ENCODE peak calls at places on chromosomes 6 and 20, in five cellular contexts. T, D, M, I and V are unnamed samples.

GRCh38 chr6:77463881-77464867 is 883 bp upstream of the HTR1B start:
- DNase-seq in I (no peak), M (peak), D (no peak), T (no peak), V (no peak)

GRCh38 chr6:142297996-142298753 is 3.6 kb upstream of the ADGRG6 start:
- DNase-seq in D (no peak), I (peak), M (no peak), T (peak), V (no peak)

GRCh38 chr20:6886065-6886729 is 118.7 kb downstream of the BMP2 start:
- DNase-seq in T (no peak), M (peak), I (no peak), D (peak), V (no peak)

GRCh38 chr6:38054526-38054925 is 235.0 kb downstream of the ZFAND3 start:
- DNase-seq in I (no peak), M (no peak), D (no peak), T (no peak), V (no peak)

GRCh38 chr20:24332956-24333355 is 136.5 kb upstream of the SYNDIG1 start:
- DNase-seq in I (no peak), M (no peak), D (no peak), T (no peak), V (no peak)

GRCh38 chr6:127618729-127619128 is 41.8 kb downstream of the C6orf58 start:
- DNase-seq in D (no peak), T (peak), M (no peak), I (no peak), V (no peak)

GRCh38 chr6:44985006-44985405 is 343.1 kb upstream of the RUNX2 start:
- DNase-seq in T (no peak), M (no peak), D (no peak), I (no peak), V (no peak)

GRCh38 chr20:14055127-14055742 is 59.9 kb downstream of the MACROD2 start:
- DNase-seq in T (peak), D (peak), I (peak), M (peak), V (peak)

GRCh38 chr6:75266716-75267291 is 17.8 kb downstream of the TMEM30A start:
- DNase-seq in D (no peak), T (peak), M (peak), I (no peak), V (no peak)

GRCh38 chr6:112883095-112883494 is 536.0 kb downstream of the RFPL4B start:
- DNase-seq in D (no peak), T (peak), M (no peak), I (no peak), V (no peak)

GRCh38 chr20:54680872-54681297 is 205.5 kb downstream of the DOK5 start:
- DNase-seq in I (no peak), M (peak), D (peak), T (peak), V (peak)

GRCh38 chr6:105369145-105369544 is 33.7 kb downstream of the PREP start:
- DNase-seq in D (no peak), I (no peak), T (no peak), M (no peak), V (no peak)

GRCh38 chr6:2770171-2770570 is 5.0 kb downstream of the WRNIP1 start:
- DNase-seq in I (no peak), M (peak), T (no peak), D (no peak), V (peak)

GRCh38 chr20:32190608-32191415 is 16.7 kb downstream of the PLAGL2 start:
- DNase-seq in D (no peak), I (no peak), T (no peak), M (no peak), V (no peak)

GRCh38 chr20:32189691-32190607 is 17.6 kb downstream of the PLAGL2 start:
- DNase-seq in T (peak), M (peak), I (no peak), D (no peak), V (no peak)

GRCh38 chr20:32191422-32191821 is 16.1 kb downstream of the PLAGL2 start:
- DNase-seq in I (no peak), D (no peak), T (no peak), M (no peak), V (no peak)

GRCh38 chr20:32191873-32192272 is 15.7 kb downstream of the PLAGL2 start:
- DNase-seq in T (peak), D (no peak), M (no peak), I (no peak), V (no peak)

GRCh38 chr20:32192698-32193097 is 14.8 kb downstream of the PLAGL2 start:
- DNase-seq in T (no peak), M (no peak), I (no peak), D (no peak), V (no peak)
- H3K4me3 ChIP-seq in T (no peak), M (no peak), I (no peak), D (no peak), V (no peak)

GRCh38 chr6:52571099-52571755 is 5.6 kb downstream of the TRAM2 start:
- DNase-seq in I (no peak), D (no peak), M (no peak), T (no peak), V (no peak)
- H3K4me3 ChIP-seq in I (no peak), D (no peak), M (no peak), T (no peak), V (no peak)

GRCh38 chr6:134287863-134288537 is 29.9 kb downstream of the SGK1 start:
- DNase-seq in D (no peak), I (no peak), M (no peak), T (peak), V (no peak)
- H3K4me3 ChIP-seq in D (no peak), I (no peak), M (no peak), T (no peak), V (no peak)

DNA sequence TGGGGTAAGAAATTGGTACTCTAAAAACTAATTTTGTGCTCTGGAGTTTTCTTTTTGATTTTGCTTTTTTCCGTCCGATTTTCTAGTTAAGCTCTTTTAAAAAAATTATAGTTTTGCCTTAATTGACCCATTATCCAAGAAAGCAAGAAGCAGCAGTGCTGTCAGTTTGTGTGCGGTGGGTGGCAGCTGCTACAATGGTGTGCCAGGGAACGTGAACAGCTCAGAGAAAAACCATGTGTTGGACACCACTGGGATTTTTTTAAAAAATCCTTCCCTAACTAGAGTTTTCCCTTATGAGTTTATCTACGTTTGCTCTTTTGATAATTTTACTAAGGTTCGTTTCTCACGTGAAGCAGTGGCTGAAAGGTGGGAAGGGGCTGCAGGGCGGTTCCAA is 8.0 kb downstream of the MAP3K5 start:
- DNase-seq in I (no peak), T (no peak), D (no peak), M (no peak), V (no peak)
- H3K4me3 ChIP-seq in I (no peak), T (no peak), D (no peak), M (no peak), V (no peak)

DNA sequence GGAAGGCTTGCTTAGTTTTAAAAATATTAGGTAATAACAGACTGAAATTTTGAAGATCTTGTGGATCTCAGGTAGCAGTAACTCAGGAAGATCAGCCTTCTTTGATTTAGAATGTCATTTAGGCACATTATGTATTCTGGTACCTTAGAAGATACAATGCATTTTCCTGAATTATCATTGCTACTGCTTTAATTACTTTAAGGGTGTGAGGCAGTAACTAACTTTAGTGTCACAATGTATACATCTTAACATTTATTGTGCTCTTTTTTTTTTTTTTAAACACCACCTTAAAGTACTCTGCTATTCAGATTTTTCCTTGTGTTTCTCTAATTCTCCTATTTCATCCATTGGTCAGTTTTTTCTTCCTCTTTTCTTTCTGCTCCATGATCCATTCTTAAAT is 13.3 kb downstream of the MAPK14 start:
- DNase-seq in I (no peak), M (no peak), T (no peak), D (no peak), V (no peak)
- H3K4me3 ChIP-seq in I (no peak), M (no peak), T (no peak), D (no peak), V (no peak)

GRCh38 chr6:43276180-43277082 is 21.6 kb upstream of the SLC22A7 start:
- DNase-seq in D (no peak), T (no peak), M (no peak), I (no peak), V (no peak)
- H3K4me3 ChIP-seq in D (no peak), T (no peak), M (no peak), I (no peak), V (no peak)

DNA sequence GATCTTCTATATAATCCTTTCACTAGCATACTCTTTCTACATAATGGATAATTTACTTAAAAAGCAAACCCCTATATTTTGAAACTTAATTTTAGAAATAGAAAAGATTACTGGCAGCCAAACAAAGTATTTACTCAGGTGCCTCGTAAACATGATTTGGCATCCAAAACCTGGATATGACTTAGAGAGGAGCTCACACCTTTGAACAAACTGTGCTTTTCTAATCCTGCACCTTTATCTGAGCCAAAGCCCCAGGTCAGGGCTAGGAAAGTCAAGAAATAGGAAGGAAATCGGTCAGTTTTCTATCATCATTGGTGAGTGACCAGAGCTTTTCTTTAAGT is 170.9 kb downstream of the PHF3 start:
- DNase-seq in D (no peak), M (no peak), T (no peak), I (no peak), V (no peak)
- H3K4me3 ChIP-seq in D (no peak), M (no peak), T (no peak), I (no peak), V (no peak)